ENCODE peak calls at places on chromosomes 7 and 10, in six cellular contexts. T is right lobe of liver; G is effector memory CD4-positive, alpha-beta T cell; O is CD8-positive, alpha-beta T cell; C is neural progenitor cell; J is thyroid gland. A is an unnamed sample.
A peak's percentile ranks its signal among the peaks of the same experiment; 100 is the strongest.

GRCh38 chr7:150903627-150904026 is 51.3 kb downstream of the AOC1 start:
- DNase-seq in T (no peak), G (no peak), O (no peak), C (no peak), J (peak; percentile 95), A (peak; percentile 68)

GRCh38 chr10:62584726-62585125 is 210.6 kb downstream of the ZNF365 start:
- DNase-seq in T (no peak), G (no peak), O (no peak), C (no peak), J (no peak), A (no peak)

GRCh38 chr10:96863922-96864543 is 31.9 kb downstream of the LCOR start:
- DNase-seq in T (no peak), G (no peak), O (no peak), C (no peak), J (no peak), A (no peak)

GRCh38 chr7:71886066-71886465 is 526.1 kb downstream of the CALN1 start:
- DNase-seq in T (no peak), G (no peak), O (no peak), C (peak; percentile 29), J (no peak), A (no peak)

GRCh38 chr10:102413053-102413705 is 5.4 kb downstream of the PSD start:
- DNase-seq in T (no peak), G (no peak), O (peak; percentile 32), C (peak; percentile 88), J (no peak), A (no peak)

GRCh38 chr10:104077282-104078151 is 8.2 kb downstream of the COL17A1 start:
- DNase-seq in T (no peak), G (no peak), O (no peak), C (peak; percentile 55), J (peak; percentile 74), A (no peak)

GRCh38 chr10:100737359-100738054 is 7.9 kb upstream of the PAX2 start:
- DNase-seq in T (no peak), G (no peak), O (no peak), C (peak; percentile 56), J (no peak), A (no peak)

GRCh38 chr7:97732567-97733275 is 835 bp downstream of the TAC1 start:
- DNase-seq in T (no peak), G (no peak), O (no peak), C (peak; percentile 45), J (no peak), A (no peak)

GRCh38 chr10:127153166-127153565 is 43.2 kb downstream of the INSYN2A start:
- DNase-seq in T (no peak), G (no peak), O (no peak), C (no peak), J (no peak), A (no peak)

GRCh38 chr7:12554848-12555247 is 15.7 kb upstream of the SCIN start:
- DNase-seq in T (no peak), G (no peak), O (no peak), C (no peak), J (no peak), A (no peak)

GRCh38 chr10:62244785-62245595 is 23.7 kb downstream of the RTKN2 start:
- DNase-seq in T (no peak), G (peak; percentile 26), O (peak; percentile 48), C (peak; percentile 60), J (peak; percentile 7), A (no peak)

GRCh38 chr7:103712991-103713778 is 267.2 kb upstream of the SLC26A5 start:
- DNase-seq in T (no peak), G (no peak), O (no peak), C (no peak), J (no peak), A (no peak)

GRCh38 chr10:80158598-80159127 is 26.1 kb downstream of the PLAC9 start:
- DNase-seq in T (peak; percentile 57), G (no peak), O (no peak), C (no peak), J (peak; percentile 40), A (no peak)

GRCh38 chr7:128888756-128889095 is 21.8 kb downstream of the KCP start:
- DNase-seq in T (no peak), G (no peak), O (no peak), C (no peak), J (no peak), A (no peak)

GRCh38 chr7:74604326-74605020 is 53.0 kb upstream of the GTF2I start:
- DNase-seq in T (peak; percentile 56), G (no peak), O (no peak), C (no peak), J (peak; percentile 75), A (no peak)

GRCh38 chr7:70647801-70648491 is 484.0 kb upstream of the GALNT17 start:
- DNase-seq in T (no peak), G (peak; percentile 77), O (peak; percentile 77), C (no peak), J (peak; percentile 8), A (no peak)

GRCh38 chr10:62503871-62504270 is 129.7 kb downstream of the ZNF365 start:
- DNase-seq in T (no peak), G (no peak), O (no peak), C (no peak), J (no peak), A (no peak)

GRCh38 chr7:97064972-97065587 is 40.4 kb upstream of the DLX5 start:
- DNase-seq in T (no peak), G (no peak), O (peak; percentile 19), C (peak; percentile 72), J (peak; percentile 3), A (no peak)

GRCh38 chr7:24741691-24742639 is 15.3 kb downstream of the GSDME start:
- DNase-seq in T (no peak), G (no peak), O (no peak), C (no peak), J (no peak), A (no peak)

DNA sequence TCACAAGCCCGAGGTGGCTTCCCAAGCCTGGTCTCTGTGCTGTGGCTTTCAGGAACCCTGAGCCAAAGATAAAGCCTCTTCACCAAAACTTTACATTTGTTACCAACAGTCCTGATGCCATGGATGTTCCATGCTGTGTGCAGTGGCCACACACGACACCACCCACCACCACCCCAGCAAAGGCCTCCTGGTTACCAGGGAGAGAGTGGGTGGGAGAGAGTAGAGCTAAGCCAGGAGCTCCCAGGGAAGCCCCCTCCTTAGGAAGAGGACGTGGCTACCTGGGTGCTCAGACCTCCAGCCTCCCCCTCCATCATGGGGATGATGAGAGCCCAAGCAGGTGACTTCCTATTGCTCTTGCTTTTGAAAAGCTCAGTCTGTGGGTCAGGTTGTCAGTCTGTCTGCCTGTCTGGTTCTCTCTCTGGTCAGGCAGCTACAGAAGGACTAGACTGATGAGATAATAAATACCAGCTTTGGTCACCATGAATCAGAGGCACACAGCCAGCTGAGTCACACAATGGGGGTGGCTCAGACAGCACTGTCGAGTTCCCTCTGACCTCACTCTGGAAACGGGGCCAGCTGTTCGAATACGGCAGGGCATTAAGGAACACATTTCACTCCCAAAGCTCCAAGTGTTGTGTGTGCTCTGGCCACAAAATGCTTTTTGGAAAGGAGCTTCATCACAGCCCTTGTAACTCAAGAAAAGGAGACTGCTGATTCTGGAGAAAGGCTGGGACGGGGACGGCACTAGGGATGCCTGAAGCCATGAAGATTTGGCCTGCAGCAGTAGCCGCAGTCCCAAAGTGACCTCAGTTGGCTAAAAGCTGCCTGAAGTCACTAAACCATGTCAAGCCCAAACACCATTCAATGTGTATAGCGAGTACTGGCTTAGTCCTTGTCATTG is 166.0 kb downstream of the FANK1 start:
- DNase-seq in T (peak; percentile 63), G (no peak), O (no peak), C (no peak), J (peak; percentile 53), A (peak; percentile 44)
- H3K27ac ChIP-seq in T (no peak overlapping the region), G (no peak overlapping the region), O (no peak overlapping the region), C (no peak overlapping the region), J (no peak overlapping the region), A (no peak overlapping the region)

GRCh38 chr7:513521-514166 is 6.0 kb downstream of the PDGFA start:
- DNase-seq in T (no peak), G (no peak), O (no peak), C (no peak), J (no peak), A (no peak)
- H3K27ac ChIP-seq in T (no peak overlapping the region), G (no peak overlapping the region), O (no peak overlapping the region), C (no peak overlapping the region), J (no peak overlapping the region), A (no peak overlapping the region)

GRCh38 chr10:681670-682318 is 7.7 kb downstream of the DIP2C start:
- DNase-seq in T (no peak), G (no peak), O (no peak), C (no peak), J (no peak), A (no peak)

GRCh38 chr10:679556-679955 is 9.9 kb downstream of the DIP2C start:
- DNase-seq in T (no peak), G (no peak), O (no peak), C (no peak), J (no peak), A (no peak)

GRCh38 chr10:680745-681144 is 8.7 kb downstream of the DIP2C start:
- DNase-seq in T (no peak), G (no peak), O (no peak), C (no peak), J (no peak), A (no peak)

GRCh38 chr10:677750-678661 is 11.5 kb downstream of the DIP2C start:
- DNase-seq in T (no peak), G (no peak), O (no peak), C (no peak), J (no peak), A (no peak)

GRCh38 chr10:680146-680545 is 9.3 kb downstream of the DIP2C start:
- DNase-seq in T (no peak), G (no peak), O (no peak), C (no peak), J (no peak), A (no peak)
- H3K27ac ChIP-seq in T (no peak overlapping the region), G (no peak overlapping the region), O (no peak overlapping the region), C (no peak overlapping the region), J (no peak overlapping the region), A (peak overlapping the region; percentile 67)

GRCh38 chr10:4503076-4503475 is 322.9 kb upstream of the AKR1E2 start:
- DNase-seq in T (no peak), G (no peak), O (no peak), C (no peak), J (no peak), A (no peak)

GRCh38 chr10:4501306-4501705 is 324.7 kb upstream of the AKR1E2 start:
- DNase-seq in T (no peak), G (no peak), O (no peak), C (no peak), J (no peak), A (no peak)

GRCh38 chr10:4504550-4504949 is 321.5 kb upstream of the AKR1E2 start:
- DNase-seq in T (no peak), G (no peak), O (no peak), C (no peak), J (no peak), A (no peak)

GRCh38 chr10:4498763-4499251 is 327.2 kb upstream of the AKR1E2 start:
- DNase-seq in T (no peak), G (no peak), O (no peak), C (no peak), J (no peak), A (no peak)
- H3K27ac ChIP-seq in T (no peak overlapping the region), G (no peak overlapping the region), O (no peak overlapping the region), C (no peak overlapping the region), J (peak overlapping the region; percentile 58), A (no peak overlapping the region)

DNA sequence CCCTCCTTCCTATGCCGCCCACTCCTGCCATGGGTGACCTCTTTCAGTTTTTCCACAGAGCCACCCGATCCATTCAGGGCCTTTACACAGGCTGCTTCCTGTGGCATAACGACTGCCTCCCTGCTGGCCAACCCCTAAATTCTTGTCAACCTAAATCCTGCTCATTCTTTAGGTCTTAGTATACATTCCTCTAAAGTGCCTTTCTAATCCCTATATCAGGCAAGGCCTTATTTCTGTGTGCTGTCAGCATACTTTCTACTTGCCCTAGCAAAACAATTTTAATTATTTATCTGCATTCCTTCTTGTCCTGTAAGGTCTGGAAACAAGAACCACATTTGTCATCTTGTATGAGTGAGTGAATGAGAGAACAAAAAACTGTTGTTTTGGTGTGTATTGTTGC is 132.4 kb downstream of the DNAH11 start:
- DNase-seq in T (no peak), G (no peak), O (no peak), C (peak; percentile 20), J (no peak), A (no peak)
- H3K27ac ChIP-seq in T (no peak overlapping the region), G (no peak overlapping the region), O (no peak overlapping the region), C (no peak overlapping the region), J (no peak overlapping the region), A (no peak overlapping the region)